ENCODE peak calls at places on chromosomes 2 and 18, in six cellular contexts. One of them, this sample, is unnamed.

GRCh38 chr2:128158171-128158570 is 67.2 kb downstream of the UGGT1 start:
- DNase-seq in K562: no peak
- DNase-seq in GM12878: no peak
- DNase-seq in HCT116: no peak
- DNase-seq in SK-N-SH: no peak
- DNase-seq in H1: no peak
- DNase-seq in this sample: no peak

GRCh38 chr2:135299165-135299564 is 231.9 kb downstream of the ZRANB3 start:
- DNase-seq in K562: no peak
- DNase-seq in GM12878: no peak
- DNase-seq in HCT116: no peak
- DNase-seq in SK-N-SH: no peak
- DNase-seq in H1: no peak
- DNase-seq in this sample: no peak

GRCh38 chr2:187576906-187577305 is 22.7 kb upstream of the TFPI start:
- DNase-seq in K562: no peak
- DNase-seq in GM12878: no peak
- DNase-seq in HCT116: no peak
- DNase-seq in SK-N-SH: no peak
- DNase-seq in H1: no peak
- DNase-seq in this sample: no peak

GRCh38 chr2:209638346-209638745 is 133.3 kb upstream of the UNC80 start:
- DNase-seq in K562: no peak
- DNase-seq in GM12878: no peak
- DNase-seq in HCT116: no peak
- DNase-seq in SK-N-SH: no peak
- DNase-seq in H1: no peak
- DNase-seq in this sample: no peak

GRCh38 chr2:37615808-37616673 is 55.4 kb downstream of the CDC42EP3 start:
- DNase-seq in K562: no peak
- DNase-seq in GM12878: no peak
- DNase-seq in HCT116: no peak
- DNase-seq in SK-N-SH: no peak
- DNase-seq in H1: no peak
- DNase-seq in this sample: no peak

GRCh38 chr2:224645722-224646121 is 60.6 kb upstream of the CUL3 start:
- DNase-seq in K562: no peak
- DNase-seq in GM12878: no peak
- DNase-seq in HCT116: no peak
- DNase-seq in SK-N-SH: no peak
- DNase-seq in H1: no peak
- DNase-seq in this sample: no peak

GRCh38 chr18:48550101-48550729 is 11.4 kb downstream of the CTIF start:
- DNase-seq in K562: no peak
- DNase-seq in GM12878: no peak
- DNase-seq in HCT116: no peak
- DNase-seq in SK-N-SH: no peak
- DNase-seq in H1: no peak
- DNase-seq in this sample: no peak

GRCh38 chr2:12733846-12734245 is 17.1 kb downstream of the TRIB2 start:
- DNase-seq in K562: no peak
- DNase-seq in GM12878: no peak
- DNase-seq in HCT116: no peak
- DNase-seq in SK-N-SH: no peak
- DNase-seq in H1: no peak
- DNase-seq in this sample: no peak

GRCh38 chr2:43524180-43524965 is 71.5 kb downstream of the THADA start:
- DNase-seq in K562: no peak
- DNase-seq in GM12878: no peak
- DNase-seq in HCT116: no peak
- DNase-seq in SK-N-SH: no peak
- DNase-seq in H1: no peak
- DNase-seq in this sample: no peak

GRCh38 chr2:47652041-47652713 is 130.8 kb upstream of the MSH6 start:
- DNase-seq in K562: no peak
- DNase-seq in GM12878: no peak
- DNase-seq in HCT116: no peak
- DNase-seq in SK-N-SH: no peak
- DNase-seq in H1: no peak
- DNase-seq in this sample: no peak

GRCh38 chr2:231456295-231457004 is 7.8 kb downstream of the NCL start:
- DNase-seq in K562: no peak
- DNase-seq in GM12878: no peak
- DNase-seq in HCT116: no peak
- DNase-seq in SK-N-SH: no peak
- DNase-seq in H1: no peak
- DNase-seq in this sample: no peak
- TF ChIP-seq JUND in K562: no peak
- TF ChIP-seq JUND in GM12878: no peak
- TF ChIP-seq JUND in HCT116: no peak
- TF ChIP-seq JUND in SK-N-SH: no peak
- TF ChIP-seq JUND in H1: no peak
- TF ChIP-seq JUND in this sample: no peak

GRCh38 chr18:34222025-34222395 is 2.7 kb downstream of the NOL4 start:
- DNase-seq in K562: no peak
- DNase-seq in GM12878: no peak
- DNase-seq in HCT116: no peak
- DNase-seq in SK-N-SH: peak; percentile 41
- DNase-seq in H1: no peak
- DNase-seq in this sample: no peak
- TF ChIP-seq JUND in K562: no peak
- TF ChIP-seq JUND in GM12878: no peak
- TF ChIP-seq JUND in HCT116: no peak
- TF ChIP-seq JUND in SK-N-SH: no peak
- TF ChIP-seq JUND in H1: no peak
- TF ChIP-seq JUND in this sample: no peak

DNA sequence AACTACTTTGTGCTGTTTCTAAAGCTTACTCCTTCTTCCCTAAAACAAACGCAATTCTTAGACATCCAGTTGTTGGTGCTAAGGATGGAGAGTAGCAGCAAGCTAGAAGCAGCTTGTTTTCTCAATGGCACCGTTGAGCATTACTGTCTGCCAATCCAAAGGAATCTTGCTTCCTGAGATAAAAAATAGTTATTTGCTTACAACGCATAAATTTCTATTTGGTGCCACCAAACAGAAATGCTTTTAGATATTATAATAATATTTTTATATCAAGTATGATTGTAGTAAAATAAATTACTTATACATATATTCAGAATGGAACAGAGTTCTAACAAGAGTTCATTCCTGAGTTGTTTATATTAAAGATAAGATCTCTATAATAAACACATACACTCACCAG is 434.7 kb downstream of the CPS1 start:
- DNase-seq in K562: no peak
- DNase-seq in GM12878: no peak
- DNase-seq in HCT116: no peak
- DNase-seq in SK-N-SH: no peak
- DNase-seq in H1: no peak
- DNase-seq in this sample: no peak
- TF ChIP-seq JUND in K562: no peak
- TF ChIP-seq JUND in GM12878: no peak
- TF ChIP-seq JUND in HCT116: no peak
- TF ChIP-seq JUND in SK-N-SH: no peak
- TF ChIP-seq JUND in H1: no peak
- TF ChIP-seq JUND in this sample: no peak

DNA sequence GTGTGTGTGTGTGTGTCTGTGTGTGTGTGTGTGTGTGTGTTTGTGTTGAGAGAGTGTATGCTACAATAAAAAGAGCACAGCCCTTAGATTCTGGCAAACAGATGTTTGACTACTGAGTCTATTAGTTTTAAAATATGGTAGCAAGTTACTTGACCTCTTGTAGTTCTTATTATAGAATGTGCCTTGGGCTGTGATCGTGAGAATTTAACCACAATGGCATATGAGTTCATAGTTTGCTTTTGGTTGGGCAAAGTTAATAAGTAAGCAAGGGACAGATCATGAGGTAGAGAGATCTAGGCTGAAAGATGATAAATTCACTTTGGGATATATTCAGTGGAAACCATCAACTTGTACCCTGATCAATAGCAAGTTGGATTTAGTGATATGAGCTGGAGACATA is 334.3 kb upstream of the VWC2L start:
- DNase-seq in K562: no peak
- DNase-seq in GM12878: no peak
- DNase-seq in HCT116: no peak
- DNase-seq in SK-N-SH: no peak
- DNase-seq in H1: no peak
- DNase-seq in this sample: no peak
- TF ChIP-seq JUND in K562: no peak
- TF ChIP-seq JUND in GM12878: no peak
- TF ChIP-seq JUND in HCT116: no peak
- TF ChIP-seq JUND in SK-N-SH: no peak
- TF ChIP-seq JUND in H1: no peak
- TF ChIP-seq JUND in this sample: no peak

DNA sequence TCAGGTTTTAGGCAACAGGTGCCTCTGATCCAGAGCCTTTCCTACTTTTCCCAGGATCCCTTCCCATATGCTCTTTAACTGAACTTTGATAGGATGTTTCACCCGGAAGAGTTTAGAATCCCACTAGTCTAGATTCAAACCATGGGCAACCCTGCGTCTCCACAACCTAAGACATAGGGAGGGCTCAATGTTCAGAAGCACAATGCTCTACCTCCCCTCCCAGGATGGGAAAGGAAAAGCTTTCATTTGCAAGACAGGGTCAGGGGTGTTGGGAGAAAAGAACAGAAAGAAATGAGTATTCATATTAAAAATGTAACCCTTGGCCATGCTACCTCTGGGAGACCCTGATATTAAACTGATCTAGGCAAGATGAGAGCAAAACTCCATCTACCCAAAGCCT is 230.4 kb downstream of the MREG start:
- DNase-seq in K562: no peak
- DNase-seq in GM12878: no peak
- DNase-seq in HCT116: no peak
- DNase-seq in SK-N-SH: no peak
- DNase-seq in H1: no peak
- DNase-seq in this sample: no peak
- TF ChIP-seq JUND in K562: no peak
- TF ChIP-seq JUND in GM12878: no peak
- TF ChIP-seq JUND in HCT116: no peak
- TF ChIP-seq JUND in SK-N-SH: no peak
- TF ChIP-seq JUND in H1: no peak
- TF ChIP-seq JUND in this sample: no peak

DNA sequence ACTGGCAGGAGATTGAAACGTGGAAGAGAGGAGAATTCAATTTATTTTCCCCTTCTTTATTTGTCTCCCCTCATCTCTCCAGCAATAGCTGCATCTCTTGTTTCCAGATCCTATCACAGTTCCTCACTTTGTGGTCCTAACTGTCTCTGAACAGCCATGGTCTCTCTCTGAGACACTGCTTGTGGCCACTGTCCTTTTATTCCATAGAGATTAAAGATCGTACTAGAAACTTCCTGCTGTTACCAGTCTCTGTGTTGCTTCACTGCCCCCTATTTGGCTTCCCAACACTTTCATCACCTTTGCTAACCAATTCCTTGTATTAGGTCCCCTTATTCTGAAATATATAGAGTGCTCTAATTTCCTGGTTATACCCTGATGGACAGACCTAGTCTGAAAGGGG is 48.9 kb upstream of the CAVIN2 start:
- DNase-seq in K562: no peak
- DNase-seq in GM12878: no peak
- DNase-seq in HCT116: no peak
- DNase-seq in SK-N-SH: no peak
- DNase-seq in H1: no peak
- DNase-seq in this sample: no peak
- TF ChIP-seq JUND in K562: no peak
- TF ChIP-seq JUND in GM12878: no peak
- TF ChIP-seq JUND in HCT116: no peak
- TF ChIP-seq JUND in SK-N-SH: no peak
- TF ChIP-seq JUND in H1: no peak
- TF ChIP-seq JUND in this sample: no peak

DNA sequence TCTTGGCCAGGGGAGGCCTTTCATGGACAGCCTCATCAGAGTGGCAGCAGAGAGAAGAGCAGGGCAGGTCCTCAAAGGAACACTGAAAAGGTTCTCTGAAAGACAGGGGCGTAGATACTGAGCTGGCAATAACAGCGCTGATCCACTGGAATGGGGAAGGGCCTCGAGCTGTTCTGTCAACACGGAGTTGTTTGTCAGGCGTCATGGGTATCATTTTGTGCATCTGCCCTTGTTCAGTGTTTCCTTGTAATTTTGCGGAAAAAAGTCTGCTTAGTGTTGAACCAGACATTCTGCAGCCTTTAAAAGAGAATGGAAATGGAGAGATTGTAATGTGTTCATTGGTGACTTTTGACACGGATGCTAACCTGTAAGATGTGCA is 21.5 kb downstream of the AGAP1 start:
- DNase-seq in K562: no peak
- DNase-seq in GM12878: no peak
- DNase-seq in HCT116: no peak
- DNase-seq in SK-N-SH: no peak
- DNase-seq in H1: no peak
- DNase-seq in this sample: no peak
- TF ChIP-seq JUND in K562: no peak
- TF ChIP-seq JUND in GM12878: no peak
- TF ChIP-seq JUND in HCT116: no peak
- TF ChIP-seq JUND in SK-N-SH: no peak
- TF ChIP-seq JUND in H1: no peak
- TF ChIP-seq JUND in this sample: no peak